ENCODE peak calls at places on chromosomes 7 and 10, in eight cellular contexts. L, K, G, S, Y, I, W and U are unnamed samples. For H3K4me1 and H3K36me3, the result is how much of the 10 kb centered on the place peaks cover.

GRCh38 chr7:3200504-3200903 is 100.5 kb upstream of the SDK1 start:
- DNase-seq in S (no peak), Y (no peak), K (peak), I (no peak), G (peak), W (peak), L (no peak), U (no peak)

GRCh38 chr10:72058989-72059842 is 29.1 kb downstream of the SPOCK2 start:
- DNase-seq in W (no peak), L (no peak), K (no peak), S (no peak), I (no peak), Y (no peak), G (peak), U (no peak)

GRCh38 chr10:120186506-120186905 is 270.5 kb upstream of the PLPP4 start:
- DNase-seq in K (no peak), W (peak), G (no peak), L (no peak), Y (no peak), S (no peak), I (no peak), U (no peak)

GRCh38 chr10:12844796-12845524 is 156.6 kb downstream of the CCDC3 start:
- DNase-seq in Y (no peak), W (no peak), I (no peak), L (peak), S (peak), K (peak), G (peak), U (peak)

GRCh38 chr10:131221632-131222277 is 89.8 kb downstream of the TCERG1L start:
- DNase-seq in K (no peak), L (no peak), S (no peak), G (no peak), I (no peak), Y (no peak), W (no peak), U (no peak)

GRCh38 chr10:115985696-115986095 is 287.3 kb downstream of the GFRA1 start:
- DNase-seq in W (no peak), G (peak), S (no peak), K (no peak), Y (no peak), L (no peak), I (no peak), U (no peak)

GRCh38 chr7:21076579-21076978 is 289.9 kb upstream of the SP8 start:
- DNase-seq in W (no peak), I (no peak), L (no peak), K (no peak), G (no peak), S (peak), Y (no peak), U (no peak)

GRCh38 chr7:115008465-115009114 is 86.7 kb downstream of the MDFIC start:
- DNase-seq in L (peak), Y (peak), S (no peak), W (no peak), G (peak), I (no peak), K (no peak), U (peak)

GRCh38 chr7:26843696-26844095 is 20.7 kb downstream of the SKAP2 start:
- DNase-seq in K (peak), L (no peak), Y (no peak), G (peak), W (no peak), S (no peak), I (no peak), U (no peak)

GRCh38 chr10:128556575-128556974 is 430.4 kb upstream of the MKI67 start:
- DNase-seq in L (no peak), Y (no peak), K (no peak), S (no peak), G (no peak), I (no peak), W (no peak), U (no peak)

GRCh38 chr10:28179490-28180099 is 123.3 kb downstream of the MPP7 start:
- DNase-seq in Y (no peak), L (peak), K (peak), S (peak), I (no peak), G (peak), W (peak), U (no peak)

GRCh38 chr10:7480742-7481381 is 70.0 kb upstream of the SFMBT2 start:
- DNase-seq in Y (no peak), I (no peak), G (no peak), L (no peak), K (no peak), S (no peak), W (no peak), U (peak)

GRCh38 chr7:98618786-98619185 is 1.7 kb downstream of the NPTX2 start:
- DNase-seq in W (no peak), I (no peak), L (no peak), G (no peak), S (no peak), K (peak), Y (no peak), U (no peak)

GRCh38 chr10:119608316-119609155 is 11.8 kb upstream of the TIAL1 start:
- DNase-seq in I (no peak), S (peak), L (peak), G (peak), W (peak), Y (peak), K (peak), U (peak)

GRCh38 chr10:23525406-23525805 is 86.5 kb downstream of the OTUD1 start:
- DNase-seq in S (peak), L (peak), G (peak), I (no peak), Y (no peak), K (peak), W (peak), U (no peak)

GRCh38 chr10:106525871-106526270 is 638.6 kb downstream of the SORCS1 start:
- DNase-seq in S (no peak), G (no peak), K (no peak), Y (no peak), W (no peak), I (no peak), L (no peak), U (no peak)

GRCh38 chr10:130141460-130141859 is 5.3 kb downstream of the GLRX3 start:
- DNase-seq in Y (no peak), S (no peak), K (no peak), W (no peak), I (no peak), G (peak), L (no peak), U (no peak)
- H3K4me1 ChIP-seq in Y (half or more), S (under half), K (under half), W (under half), I (under half), G (under half), L (half or more), U (under half)

DNA sequence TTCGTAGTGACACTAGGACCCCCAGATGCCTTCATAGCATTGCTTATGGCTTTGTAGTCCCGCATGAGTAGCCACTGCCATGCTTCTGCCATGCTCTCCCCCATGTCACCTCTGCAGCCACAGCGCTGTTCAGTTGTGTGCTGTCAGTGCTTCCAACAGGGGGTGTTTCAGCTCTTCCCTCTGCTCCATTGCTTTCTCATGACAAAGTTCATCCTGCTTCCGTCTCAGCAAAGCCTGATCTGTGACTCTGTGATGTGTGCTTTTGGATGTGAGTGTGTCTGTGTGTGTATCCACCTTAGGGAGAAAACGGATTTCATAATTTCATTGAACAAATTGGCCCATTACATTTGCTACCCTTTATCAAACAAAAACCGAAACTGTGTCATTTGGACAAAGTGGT is 134.9 kb upstream of the SAMD8 start:
- DNase-seq in K (no peak), S (no peak), I (no peak), G (no peak), Y (no peak), L (no peak), W (no peak), U (no peak)
- TF ChIP-seq CTCF in K (no peak), S (no peak), I (no peak), G (no peak), Y (no peak), L (no peak), W (no peak), U (no peak)

DNA sequence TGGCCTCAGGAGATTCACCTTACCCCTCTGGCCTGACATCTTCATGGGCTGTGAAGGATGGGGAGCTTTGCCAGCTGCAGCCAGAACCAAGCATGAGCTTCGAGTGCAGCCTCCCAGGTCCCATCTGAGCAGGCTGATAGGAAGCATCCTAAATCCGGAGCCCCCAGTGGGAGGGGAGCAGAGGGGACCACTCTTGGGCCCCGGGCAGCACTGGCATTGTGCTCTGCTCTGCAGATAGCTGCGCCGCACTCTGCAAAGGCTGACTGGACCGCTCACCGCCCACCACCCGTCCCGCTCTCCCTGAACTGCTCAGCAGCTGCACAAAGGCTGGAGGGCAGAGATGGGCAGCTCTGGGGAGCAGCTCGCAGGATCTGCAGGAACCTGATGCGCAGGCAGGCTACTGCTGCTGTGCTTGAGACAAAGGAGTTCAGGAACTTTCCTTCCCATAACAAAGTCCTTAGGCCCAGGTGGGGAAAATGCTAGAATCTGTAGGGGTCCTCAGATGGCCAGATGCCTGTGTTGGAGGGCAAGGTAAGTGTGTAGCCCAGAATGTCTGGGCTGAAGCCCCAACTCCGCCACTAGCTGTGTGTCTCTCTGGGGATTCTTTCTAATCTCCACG is 51.8 kb downstream of the ARHGAP22 start:
- DNase-seq in L (no peak), G (no peak), W (no peak), Y (no peak), S (no peak), K (no peak), I (peak), U (no peak)
- H3K36me3 ChIP-seq in L (under half), G (under half), W (under half), Y (under half), S (under half), K (under half), I (under half), U (under half)

DNA sequence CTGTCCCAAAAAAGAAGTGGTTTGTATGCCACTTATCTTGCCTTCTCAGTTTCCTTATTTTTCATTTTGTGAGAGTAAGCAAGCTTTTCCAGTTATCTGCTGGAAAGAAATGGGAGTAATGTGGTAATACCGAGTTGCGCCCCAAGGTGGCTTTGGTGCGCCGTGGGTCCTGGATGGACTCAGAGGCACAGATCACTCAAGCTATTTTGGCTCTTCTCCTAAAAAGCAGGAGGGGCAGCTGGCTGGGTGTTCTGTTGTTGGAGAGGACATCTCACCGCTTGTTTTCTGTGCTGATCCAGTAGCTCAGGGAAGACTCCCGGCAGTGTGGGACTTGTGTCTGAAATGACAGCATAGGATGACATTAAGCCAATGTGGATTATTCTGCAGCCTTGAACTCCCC is 16.4 kb downstream of the PRKRIP1 start:
- DNase-seq in K (no peak), I (no peak), L (peak), Y (peak), W (no peak), G (peak), S (peak), U (no peak)
- H3K4me1 ChIP-seq in K (under half), I (under half), L (under half), Y (under half), W (under half), G (under half), S (under half), U (under half)

GRCh38 chr7:1569833-1570632 is at the start of gene PSMG3:
- DNase-seq in K (peak), L (peak), W (peak), S (peak), G (peak), Y (peak), I (peak), U (peak)
- TF ChIP-seq CTCF in K (peak), L (peak), W (peak), S (no peak), G (peak), Y (peak), I (peak), U (peak)